ENCODE peak calls at places on chromosomes 16 and 17, in seven cellular contexts. O, D, X, F, I, S and M are unnamed samples.
A peak's percentile ranks its signal among the peaks of the same experiment; 100 is the strongest.

GRCh38 chr16:51225902-51226301 is 74.8 kb upstream of the SALL1 start:
- DNase-seq in X (no peak), F (no peak), I (no peak), D (no peak), S (no peak), O (no peak), M (no peak)

GRCh38 chr17:63950940-63951907 is 19.1 kb upstream of the CD79B start:
- DNase-seq in I (peak; percentile 46), D (no peak), S (no peak), F (no peak), X (no peak), O (no peak), M (peak; percentile 39)

GRCh38 chr17:29342148-29342765 is 47.9 kb upstream of the TAOK1 start:
- DNase-seq in X (no peak), I (no peak), S (no peak), D (no peak), O (no peak), F (no peak), M (no peak)

GRCh38 chr17:149231-149630 is 11.9 kb downstream of the SCGB1C2 start:
- DNase-seq in O (no peak), F (no peak), S (no peak), D (no peak), X (no peak), I (no peak), M (no peak)

GRCh38 chr17:50603340-50603739 is 31.3 kb upstream of the ABCC3 start:
- DNase-seq in S (no peak), I (no peak), D (no peak), X (no peak), O (no peak), F (no peak), M (no peak)

GRCh38 chr17:63433746-63434591 is 12.1 kb downstream of the CYB561 start:
- DNase-seq in F (no peak), X (peak; percentile 98), O (peak; percentile 96), S (no peak), D (peak; percentile 87), I (no peak), M (peak; percentile 49)

GRCh38 chr17:39808409-39808997 is 55.6 kb downstream of the IKZF3 start:
- DNase-seq in S (no peak), X (no peak), I (no peak), F (no peak), D (no peak), O (no peak), M (no peak)

GRCh38 chr16:68287276-68288251 is 23.2 kb downstream of the SLC7A6OS start:
- DNase-seq in S (no peak), O (peak; percentile 97), I (no peak), X (peak; percentile 91), D (peak; percentile 78), F (no peak), M (peak; percentile 80)

GRCh38 chr17:69997332-69997731 is 77.7 kb upstream of the KCNJ16 start:
- DNase-seq in D (no peak), S (no peak), F (no peak), I (no peak), X (no peak), O (peak; percentile 53), M (peak; percentile 12)

GRCh38 chr17:71500761-71501555 is 619.9 kb upstream of the SOX9 start:
- DNase-seq in S (no peak), O (peak; percentile 45), I (no peak), D (no peak), F (no peak), X (no peak), M (peak; percentile 50)

GRCh38 chr16:17372383-17372782 is 98.4 kb downstream of the XYLT1 start:
- DNase-seq in I (peak; percentile 37), D (no peak), O (peak; percentile 49), S (no peak), F (no peak), X (no peak), M (no peak)

GRCh38 chr17:37358098-37358829 is 17.5 kb upstream of the C17orf78 start:
- DNase-seq in X (no peak), F (no peak), D (no peak), I (peak; percentile 93), S (peak; percentile 55), O (peak; percentile 62), M (peak; percentile 56)

GRCh38 chr16:82761236-82761635 is 134.5 kb downstream of the CDH13 start:
- DNase-seq in X (peak; percentile 60), D (peak; percentile 52), S (no peak), I (peak; percentile 20), F (no peak), O (peak; percentile 87), M (peak; percentile 70)

GRCh38 chr16:12318661-12319463 is 342.3 kb downstream of the SNX29 start:
- DNase-seq in S (no peak), F (no peak), X (no peak), O (no peak), D (no peak), I (no peak), M (no peak)

GRCh38 chr17:76614912-76615617 is 28.5 kb downstream of the ST6GALNAC1 start:
- DNase-seq in S (no peak), X (no peak), F (no peak), I (no peak), O (no peak), D (no peak), M (no peak)

GRCh38 chr16:14667347-14668266 is 26.5 kb downstream of the PLA2G10 start:
- DNase-seq in D (no peak), I (no peak), F (no peak), S (no peak), O (no peak), X (no peak), M (no peak)

GRCh38 chr16:85174871-85175723 is 62.8 kb upstream of the CIBAR2 start:
- DNase-seq in O (peak; percentile 46), F (no peak), I (no peak), S (no peak), D (no peak), X (no peak), M (no peak)

GRCh38 chr16:75593825-75594820 is 27.9 kb downstream of the GABARAPL2 start:
- DNase-seq in D (no peak), X (peak; percentile 30), F (no peak), I (no peak), S (no peak), O (peak; percentile 87), M (peak; percentile 17)

GRCh38 chr17:2214887-2215615 is 88.5 kb downstream of the SMG6 start:
- DNase-seq in O (peak; percentile 88), D (no peak), I (peak; percentile 68), S (no peak), X (no peak), F (no peak), M (no peak)

GRCh38 chr17:13030459-13031305 is 12.9 kb upstream of the ELAC2 start:
- DNase-seq in D (no peak), S (no peak), I (peak; percentile 58), F (peak; percentile 23), O (peak; percentile 81), X (peak; percentile 34), M (peak; percentile 34)

GRCh38 chr16:89320717-89321501 is 103.4 kb downstream of the ZNF778 start:
- DNase-seq in S (no peak), D (no peak), X (no peak), I (peak; percentile 47), F (no peak), O (peak; percentile 48), M (no peak)

GRCh38 chr16:586047-586644 is 3.7 kb upstream of the RAB40C start:
- DNase-seq in F (no peak), S (no peak), I (no peak), D (no peak), O (peak; percentile 58), X (no peak), M (no peak)